ENCODE peak calls at places on chromosomes 2 and 18, in six cellular contexts. One of them, this sample, is unnamed.

GRCh38 chr2:42510191-42510929 is 16.6 kb upstream of the KCNG3 start:
- DNase-seq in foreskin keratinocyte: no peak
- DNase-seq in WTC11: no peak
- DNase-seq in astrocyte of the spinal cord: no peak
- DNase-seq in prostate gland: no peak
- DNase-seq in bronchial epithelial cell: no peak
- DNase-seq in this sample: peak; percentile 23

GRCh38 chr2:138949517-138949916 is 169.3 kb upstream of the NXPH2 start:
- DNase-seq in bronchial epithelial cell: peak; percentile 85
- DNase-seq in prostate gland: no peak
- DNase-seq in WTC11: no peak
- DNase-seq in foreskin keratinocyte: peak; percentile 87
- DNase-seq in astrocyte of the spinal cord: no peak
- DNase-seq in this sample: no peak

GRCh38 chr18:25630682-25631081 is 278.7 kb upstream of the ZNF521 start:
- DNase-seq in prostate gland: no peak
- DNase-seq in WTC11: no peak
- DNase-seq in astrocyte of the spinal cord: peak; percentile 8
- DNase-seq in bronchial epithelial cell: no peak
- DNase-seq in foreskin keratinocyte: no peak
- DNase-seq in this sample: no peak

GRCh38 chr18:62182220-62182619 is 4.6 kb downstream of the PIGN start:
- DNase-seq in WTC11: no peak
- DNase-seq in foreskin keratinocyte: no peak
- DNase-seq in astrocyte of the spinal cord: no peak
- DNase-seq in prostate gland: no peak
- DNase-seq in bronchial epithelial cell: no peak
- DNase-seq in this sample: no peak

GRCh38 chr2:237500681-237501424 is 13.8 kb downstream of the MLPH start:
- DNase-seq in prostate gland: no peak
- DNase-seq in foreskin keratinocyte: no peak
- DNase-seq in bronchial epithelial cell: peak; percentile 68
- DNase-seq in astrocyte of the spinal cord: peak; percentile 100
- DNase-seq in WTC11: no peak
- DNase-seq in this sample: peak; percentile 99

GRCh38 chr2:32484907-32485306 is 128.1 kb downstream of the BIRC6 start:
- DNase-seq in astrocyte of the spinal cord: peak; percentile 93
- DNase-seq in prostate gland: no peak
- DNase-seq in WTC11: no peak
- DNase-seq in bronchial epithelial cell: peak; percentile 89
- DNase-seq in foreskin keratinocyte: peak; percentile 91
- DNase-seq in this sample: peak; percentile 97

GRCh38 chr2:141317986-141318385 is 812.8 kb downstream of the LRP1B start:
- DNase-seq in foreskin keratinocyte: no peak
- DNase-seq in bronchial epithelial cell: peak; percentile 14
- DNase-seq in WTC11: no peak
- DNase-seq in prostate gland: no peak
- DNase-seq in astrocyte of the spinal cord: peak; percentile 20
- DNase-seq in this sample: peak; percentile 2

GRCh38 chr18:58559427-58560186 is 69.3 kb downstream of the ALPK2 start:
- DNase-seq in foreskin keratinocyte: no peak
- DNase-seq in prostate gland: no peak
- DNase-seq in WTC11: no peak
- DNase-seq in astrocyte of the spinal cord: peak; percentile 20
- DNase-seq in bronchial epithelial cell: no peak
- DNase-seq in this sample: no peak

GRCh38 chr18:2410688-2411087 is 160.6 kb downstream of the METTL4 start:
- DNase-seq in astrocyte of the spinal cord: peak; percentile 59
- DNase-seq in foreskin keratinocyte: peak; percentile 60
- DNase-seq in prostate gland: no peak
- DNase-seq in WTC11: no peak
- DNase-seq in bronchial epithelial cell: peak; percentile 84
- DNase-seq in this sample: no peak

GRCh38 chr2:23585218-23585945 is 200.4 kb downstream of the KLHL29 start:
- DNase-seq in astrocyte of the spinal cord: no peak
- DNase-seq in bronchial epithelial cell: no peak
- DNase-seq in prostate gland: no peak
- DNase-seq in foreskin keratinocyte: no peak
- DNase-seq in WTC11: no peak
- DNase-seq in this sample: no peak

GRCh38 chr2:98348066-98348561 is 1.9 kb downstream of the CNGA3 start:
- DNase-seq in astrocyte of the spinal cord: no peak
- DNase-seq in bronchial epithelial cell: no peak
- DNase-seq in foreskin keratinocyte: no peak
- DNase-seq in prostate gland: no peak
- DNase-seq in WTC11: peak; percentile 67
- DNase-seq in this sample: no peak

GRCh38 chr18:37764526-37764925 is 198.9 kb upstream of the CELF4 start:
- DNase-seq in astrocyte of the spinal cord: no peak
- DNase-seq in foreskin keratinocyte: no peak
- DNase-seq in WTC11: no peak
- DNase-seq in bronchial epithelial cell: no peak
- DNase-seq in prostate gland: no peak
- DNase-seq in this sample: no peak

GRCh38 chr18:62948788-62949187 is 233.4 kb downstream of the PHLPP1 start:
- DNase-seq in astrocyte of the spinal cord: no peak
- DNase-seq in WTC11: no peak
- DNase-seq in bronchial epithelial cell: no peak
- DNase-seq in prostate gland: no peak
- DNase-seq in foreskin keratinocyte: no peak
- DNase-seq in this sample: no peak

GRCh38 chr18:79503406-79503805 is 107.7 kb downstream of the NFATC1 start:
- DNase-seq in prostate gland: no peak
- DNase-seq in astrocyte of the spinal cord: no peak
- DNase-seq in bronchial epithelial cell: no peak
- DNase-seq in WTC11: no peak
- DNase-seq in foreskin keratinocyte: no peak
- DNase-seq in this sample: no peak

GRCh38 chr2:23268467-23269263 is 116.3 kb upstream of the KLHL29 start:
- DNase-seq in WTC11: no peak
- DNase-seq in foreskin keratinocyte: no peak
- DNase-seq in astrocyte of the spinal cord: peak; percentile 12
- DNase-seq in bronchial epithelial cell: no peak
- DNase-seq in prostate gland: no peak
- DNase-seq in this sample: no peak

GRCh38 chr2:100396483-100396882 is 21.0 kb downstream of the CHST10 start:
- DNase-seq in WTC11: no peak
- DNase-seq in foreskin keratinocyte: no peak
- DNase-seq in bronchial epithelial cell: no peak
- DNase-seq in astrocyte of the spinal cord: no peak
- DNase-seq in prostate gland: no peak
- DNase-seq in this sample: no peak

GRCh38 chr2:45114221-45114955 is 105.1 kb upstream of the SIX2 start:
- DNase-seq in bronchial epithelial cell: no peak
- DNase-seq in astrocyte of the spinal cord: no peak
- DNase-seq in prostate gland: no peak
- DNase-seq in foreskin keratinocyte: no peak
- DNase-seq in WTC11: no peak
- DNase-seq in this sample: no peak

GRCh38 chr18:58095655-58096054 is 51.6 kb downstream of the NEDD4L start:
- DNase-seq in WTC11: no peak
- DNase-seq in bronchial epithelial cell: no peak
- DNase-seq in prostate gland: no peak
- DNase-seq in astrocyte of the spinal cord: no peak
- DNase-seq in foreskin keratinocyte: no peak
- DNase-seq in this sample: no peak

GRCh38 chr18:12345491-12346239 is 31.4 kb downstream of the AFG3L2 start:
- DNase-seq in WTC11: no peak
- DNase-seq in prostate gland: no peak
- DNase-seq in foreskin keratinocyte: no peak
- DNase-seq in bronchial epithelial cell: no peak
- DNase-seq in astrocyte of the spinal cord: no peak
- DNase-seq in this sample: no peak

GRCh38 chr2:113910110-113910717 is 20.3 kb downstream of the ACTR3 start:
- DNase-seq in WTC11: no peak
- DNase-seq in prostate gland: no peak
- DNase-seq in foreskin keratinocyte: no peak
- DNase-seq in bronchial epithelial cell: peak; percentile 15
- DNase-seq in astrocyte of the spinal cord: no peak
- DNase-seq in this sample: no peak

GRCh38 chr2:238942941-238943715 is 95.2 kb downstream of the TWIST2 start:
- DNase-seq in foreskin keratinocyte: no peak
- DNase-seq in bronchial epithelial cell: no peak
- DNase-seq in prostate gland: no peak
- DNase-seq in WTC11: no peak
- DNase-seq in astrocyte of the spinal cord: peak; percentile 31
- DNase-seq in this sample: no peak

GRCh38 chr2:96565111-96565510 is 28.6 kb downstream of the ARID5A start:
- DNase-seq in foreskin keratinocyte: no peak
- DNase-seq in WTC11: peak; percentile 51
- DNase-seq in bronchial epithelial cell: no peak
- DNase-seq in astrocyte of the spinal cord: no peak
- DNase-seq in prostate gland: no peak
- DNase-seq in this sample: no peak

GRCh38 chr2:25341753-25342371 is at the start of gene DNMT3A:
- DNase-seq in WTC11: peak; percentile 73
- DNase-seq in astrocyte of the spinal cord: peak; percentile 66
- DNase-seq in bronchial epithelial cell: no peak
- DNase-seq in foreskin keratinocyte: no peak
- DNase-seq in prostate gland: peak; percentile 67
- DNase-seq in this sample: peak; percentile 55

GRCh38 chr18:52451851-52452250 is 111.9 kb downstream of the DCC start:
- DNase-seq in prostate gland: no peak
- DNase-seq in WTC11: no peak
- DNase-seq in bronchial epithelial cell: no peak
- DNase-seq in astrocyte of the spinal cord: no peak
- DNase-seq in foreskin keratinocyte: no peak
- DNase-seq in this sample: no peak
- TF ChIP-seq CTCF in prostate gland: no peak
- TF ChIP-seq CTCF in WTC11: no peak
- TF ChIP-seq CTCF in bronchial epithelial cell: no peak
- TF ChIP-seq CTCF in astrocyte of the spinal cord: no peak
- TF ChIP-seq CTCF in foreskin keratinocyte: no peak
- TF ChIP-seq CTCF in this sample: no peak

DNA sequence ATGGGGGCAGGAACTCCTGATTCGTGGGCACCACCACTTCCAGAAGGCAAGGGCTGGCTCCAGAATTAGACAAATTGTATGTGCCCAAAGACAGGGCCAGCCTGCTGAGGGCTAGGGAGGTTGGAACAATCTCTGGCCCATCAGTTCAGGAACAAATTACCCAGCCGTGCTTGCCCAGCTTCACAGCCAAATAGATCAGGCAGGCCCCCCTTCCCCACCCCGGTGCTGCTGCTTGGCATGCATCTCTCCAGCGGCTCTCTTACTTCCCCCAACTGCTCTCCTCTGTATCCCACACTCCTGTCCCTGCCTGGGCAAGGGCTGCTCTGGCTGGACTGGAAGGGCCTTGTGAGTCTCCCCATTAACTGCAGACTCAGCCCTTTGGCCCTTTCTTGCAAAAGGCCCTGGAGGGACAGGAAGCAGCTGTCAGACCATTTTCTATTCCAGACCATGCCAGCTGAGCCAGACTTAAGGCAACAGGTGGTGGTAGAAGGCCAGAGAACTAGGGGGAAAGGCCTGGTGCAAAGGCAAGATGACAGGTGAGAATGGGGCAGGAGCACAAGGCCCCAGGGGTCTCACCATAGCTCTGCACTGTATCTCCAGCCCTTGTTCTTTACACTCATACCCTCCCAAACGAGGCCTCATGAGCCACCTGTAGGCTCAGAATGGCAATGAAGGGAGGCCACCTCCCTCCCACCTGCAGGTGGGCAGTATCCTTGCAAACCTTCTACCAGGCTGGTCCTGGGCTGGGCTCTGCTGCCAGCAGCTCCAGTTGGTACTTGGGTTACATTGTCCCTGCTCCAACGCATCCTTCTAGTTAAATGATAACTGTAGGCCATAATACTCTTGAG is 30.7 kb upstream of the ACAA2 start:
- DNase-seq in foreskin keratinocyte: no peak
- DNase-seq in astrocyte of the spinal cord: no peak
- DNase-seq in WTC11: no peak
- DNase-seq in bronchial epithelial cell: no peak
- DNase-seq in prostate gland: no peak
- DNase-seq in this sample: no peak
- TF ChIP-seq CTCF in foreskin keratinocyte: no peak
- TF ChIP-seq CTCF in astrocyte of the spinal cord: no peak
- TF ChIP-seq CTCF in WTC11: no peak
- TF ChIP-seq CTCF in bronchial epithelial cell: no peak
- TF ChIP-seq CTCF in prostate gland: no peak
- TF ChIP-seq CTCF in this sample: no peak

GRCh38 chr2:151052850-151053660 is 208.6 kb downstream of the RBM43 start:
- DNase-seq in bronchial epithelial cell: no peak
- DNase-seq in astrocyte of the spinal cord: no peak
- DNase-seq in WTC11: no peak
- DNase-seq in foreskin keratinocyte: no peak
- DNase-seq in prostate gland: no peak
- DNase-seq in this sample: no peak

GRCh38 chr2:151053661-151053990 is 208.0 kb downstream of the RBM43 start:
- DNase-seq in prostate gland: no peak
- DNase-seq in bronchial epithelial cell: peak; percentile 65
- DNase-seq in foreskin keratinocyte: peak; percentile 47
- DNase-seq in WTC11: no peak
- DNase-seq in astrocyte of the spinal cord: no peak
- DNase-seq in this sample: no peak

GRCh38 chr2:151049746-151050145 is 211.9 kb downstream of the RBM43 start:
- DNase-seq in prostate gland: no peak
- DNase-seq in bronchial epithelial cell: peak; percentile 96
- DNase-seq in astrocyte of the spinal cord: peak; percentile 74
- DNase-seq in foreskin keratinocyte: peak; percentile 81
- DNase-seq in WTC11: no peak
- DNase-seq in this sample: no peak

GRCh38 chr2:151056870-151057269 is 204.8 kb downstream of the RBM43 start:
- DNase-seq in astrocyte of the spinal cord: no peak
- DNase-seq in prostate gland: no peak
- DNase-seq in foreskin keratinocyte: peak; percentile 62
- DNase-seq in bronchial epithelial cell: peak; percentile 88
- DNase-seq in WTC11: no peak
- DNase-seq in this sample: no peak

DNA sequence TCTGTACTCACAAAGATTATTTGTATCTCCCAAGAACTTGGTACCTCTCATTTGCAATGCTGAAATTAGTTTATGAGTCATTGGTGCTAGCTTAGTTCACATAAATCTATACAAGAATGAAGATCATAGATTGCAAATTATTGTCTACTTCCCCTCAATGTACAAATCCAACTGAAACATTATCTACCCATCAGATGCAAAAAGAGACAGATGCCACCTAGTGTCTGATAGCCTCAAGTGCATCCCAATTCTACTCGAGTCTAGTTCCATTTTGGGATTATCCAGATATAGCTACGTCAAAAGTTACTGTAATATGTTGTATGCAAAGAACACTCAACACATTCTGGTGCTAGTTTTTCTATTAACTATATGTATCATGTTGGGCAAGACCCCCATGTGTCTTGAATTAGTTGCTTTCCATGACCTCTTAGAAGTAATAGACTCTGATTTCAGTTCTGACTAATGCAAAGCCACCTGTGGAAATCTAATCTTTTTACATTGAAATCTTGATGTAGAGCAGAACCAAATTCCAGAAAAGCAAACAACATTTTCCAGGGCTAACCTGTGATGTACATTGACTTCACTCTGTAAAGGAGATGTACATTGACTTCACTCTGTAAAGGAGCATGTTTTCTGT is 210.0 kb downstream of the RBM43 start:
- DNase-seq in WTC11: peak; percentile 25
- DNase-seq in prostate gland: peak; percentile 22
- DNase-seq in bronchial epithelial cell: peak; percentile 69
- DNase-seq in foreskin keratinocyte: no peak
- DNase-seq in astrocyte of the spinal cord: peak; percentile 67
- DNase-seq in this sample: peak; percentile 64
- TF ChIP-seq CTCF in WTC11: peak; percentile 78
- TF ChIP-seq CTCF in prostate gland: peak; percentile 20
- TF ChIP-seq CTCF in bronchial epithelial cell: peak; percentile 66
- TF ChIP-seq CTCF in foreskin keratinocyte: peak; percentile 88
- TF ChIP-seq CTCF in astrocyte of the spinal cord: peak; percentile 81
- TF ChIP-seq CTCF in this sample: peak; percentile 87

GRCh38 chr2:122523143-122523542 is 767.7 kb downstream of the TSN start:
- DNase-seq in prostate gland: no peak
- DNase-seq in foreskin keratinocyte: no peak
- DNase-seq in WTC11: peak; percentile 20
- DNase-seq in bronchial epithelial cell: no peak
- DNase-seq in astrocyte of the spinal cord: no peak
- DNase-seq in this sample: no peak
- TF ChIP-seq CTCF in prostate gland: no peak
- TF ChIP-seq CTCF in foreskin keratinocyte: no peak
- TF ChIP-seq CTCF in WTC11: peak; percentile 30
- TF ChIP-seq CTCF in bronchial epithelial cell: no peak
- TF ChIP-seq CTCF in astrocyte of the spinal cord: no peak
- TF ChIP-seq CTCF in this sample: no peak

This sample was measured in fibroblast of villous mesenchyme.